ENCODE peak calls at places on chromosomes 4 and X, in six cellular contexts. One of them, this sample, is unnamed.

GRCh38 chr4:7226993-7227392 is 34.7 kb downstream of the SORCS2 start:
- DNase-seq in neuronal stem cell: no peak
- DNase-seq in H9: no peak
- DNase-seq in mesendoderm: no peak
- DNase-seq in mesenchymal stem cell: no peak
- DNase-seq in IMR-90: no peak
- DNase-seq in this sample: no peak

GRCh38 chrX:53317365-53318069 is 36.1 kb upstream of the IQSEC2 start:
- DNase-seq in H9: peak
- DNase-seq in mesendoderm: peak
- DNase-seq in IMR-90: peak
- DNase-seq in neuronal stem cell: peak
- DNase-seq in mesenchymal stem cell: peak
- DNase-seq in this sample: peak

GRCh38 chr4:140252742-140253555 is 99.0 kb upstream of the MAML3 start:
- DNase-seq in H9: peak
- DNase-seq in mesendoderm: peak
- DNase-seq in neuronal stem cell: peak
- DNase-seq in mesenchymal stem cell: peak
- DNase-seq in IMR-90: peak
- DNase-seq in this sample: peak

GRCh38 chr4:115076691-115077090 is 36.7 kb downstream of the NDST4 start:
- DNase-seq in mesenchymal stem cell: no peak
- DNase-seq in H9: no peak
- DNase-seq in neuronal stem cell: no peak
- DNase-seq in IMR-90: no peak
- DNase-seq in mesendoderm: no peak
- DNase-seq in this sample: no peak

GRCh38 chr4:139175647-139176298 is 1.2 kb downstream of the ELF2 start:
- DNase-seq in mesendoderm: no peak
- DNase-seq in IMR-90: peak
- DNase-seq in neuronal stem cell: no peak
- DNase-seq in mesenchymal stem cell: no peak
- DNase-seq in H9: no peak
- DNase-seq in this sample: no peak

GRCh38 chrX:114582264-114582632 is 1.6 kb upstream of the HTR2C start:
- DNase-seq in H9: no peak
- DNase-seq in mesendoderm: no peak
- DNase-seq in mesenchymal stem cell: no peak
- DNase-seq in neuronal stem cell: no peak
- DNase-seq in IMR-90: no peak
- DNase-seq in this sample: no peak

GRCh38 chr4:2756691-2757350 is 685 bp upstream of the TNIP2 start:
- DNase-seq in IMR-90: no peak
- DNase-seq in mesenchymal stem cell: no peak
- DNase-seq in mesendoderm: no peak
- DNase-seq in H9: no peak
- DNase-seq in neuronal stem cell: no peak
- DNase-seq in this sample: no peak

GRCh38 chr4:34271479-34272355 is 1972.6 kb downstream of the ARAP2 start:
- DNase-seq in mesenchymal stem cell: no peak
- DNase-seq in mesendoderm: no peak
- DNase-seq in H9: no peak
- DNase-seq in IMR-90: no peak
- DNase-seq in neuronal stem cell: no peak
- DNase-seq in this sample: no peak

GRCh38 chr4:21768349-21769310 is 179.9 kb downstream of the KCNIP4 start:
- DNase-seq in neuronal stem cell: peak
- DNase-seq in IMR-90: peak
- DNase-seq in mesenchymal stem cell: peak
- DNase-seq in H9: no peak
- DNase-seq in mesendoderm: peak
- DNase-seq in this sample: no peak

GRCh38 chr4:55345980-55346850 is at the start of gene SRD5A3:
- DNase-seq in mesendoderm: peak
- DNase-seq in neuronal stem cell: peak
- DNase-seq in H9: peak
- DNase-seq in IMR-90: peak
- DNase-seq in mesenchymal stem cell: peak
- DNase-seq in this sample: peak

GRCh38 chrX:40098264-40099045 is 697 bp upstream of the BCOR start:
- DNase-seq in neuronal stem cell: no peak
- DNase-seq in mesenchymal stem cell: peak
- DNase-seq in IMR-90: no peak
- DNase-seq in mesendoderm: peak
- DNase-seq in H9: peak
- DNase-seq in this sample: no peak

GRCh38 chr4:169440446-169440845 is 169.7 kb upstream of the SH3RF1 start:
- DNase-seq in H9: no peak
- DNase-seq in mesendoderm: no peak
- DNase-seq in IMR-90: no peak
- DNase-seq in mesenchymal stem cell: no peak
- DNase-seq in neuronal stem cell: no peak
- DNase-seq in this sample: no peak

GRCh38 chr4:138910201-138910913 is 105.2 kb upstream of the NOCT start:
- DNase-seq in neuronal stem cell: no peak
- DNase-seq in IMR-90: peak
- DNase-seq in H9: no peak
- DNase-seq in mesendoderm: no peak
- DNase-seq in mesenchymal stem cell: peak
- DNase-seq in this sample: no peak

GRCh38 chr4:74038161-74039064 is at the start of gene CXCL3:
- DNase-seq in neuronal stem cell: peak
- DNase-seq in mesendoderm: peak
- DNase-seq in H9: peak
- DNase-seq in IMR-90: peak
- DNase-seq in mesenchymal stem cell: peak
- DNase-seq in this sample: no peak

GRCh38 chr4:38193464-38193863 is 233.3 kb downstream of the PTTG2 start:
- DNase-seq in mesendoderm: no peak
- DNase-seq in mesenchymal stem cell: peak
- DNase-seq in neuronal stem cell: no peak
- DNase-seq in H9: no peak
- DNase-seq in IMR-90: no peak
- DNase-seq in this sample: no peak

GRCh38 chr4:60992037-60992436 is 208.1 kb upstream of the ADGRL3 start:
- DNase-seq in mesenchymal stem cell: no peak
- DNase-seq in mesendoderm: no peak
- DNase-seq in neuronal stem cell: no peak
- DNase-seq in H9: no peak
- DNase-seq in IMR-90: peak
- DNase-seq in this sample: no peak

GRCh38 chr4:112515278-112516075 is 503 bp downstream of the NEUROG2 start:
- DNase-seq in H9: peak
- DNase-seq in IMR-90: no peak
- DNase-seq in neuronal stem cell: peak
- DNase-seq in mesenchymal stem cell: peak
- DNase-seq in mesendoderm: peak
- DNase-seq in this sample: peak

GRCh38 chrX:50813843-50814661 is at the start of gene SHROOM4:
- DNase-seq in H9: peak
- DNase-seq in neuronal stem cell: peak
- DNase-seq in IMR-90: peak
- DNase-seq in mesendoderm: peak
- DNase-seq in mesenchymal stem cell: peak
- DNase-seq in this sample: peak

GRCh38 chrX:107204063-107204605 is 2.1 kb downstream of the NUP62CL start:
- DNase-seq in H9: no peak
- DNase-seq in neuronal stem cell: no peak
- DNase-seq in mesenchymal stem cell: no peak
- DNase-seq in mesendoderm: peak
- DNase-seq in IMR-90: no peak
- DNase-seq in this sample: no peak

GRCh38 chrX:27966492-27966891 is 14.8 kb downstream of the DCAF8L1 start:
- DNase-seq in H9: no peak
- DNase-seq in IMR-90: no peak
- DNase-seq in mesendoderm: no peak
- DNase-seq in mesenchymal stem cell: no peak
- DNase-seq in neuronal stem cell: no peak
- DNase-seq in this sample: no peak

GRCh38 chr4:86106475-86106874 is 253.4 kb downstream of the MAPK10 start:
- DNase-seq in mesenchymal stem cell: no peak
- DNase-seq in neuronal stem cell: no peak
- DNase-seq in H9: no peak
- DNase-seq in IMR-90: no peak
- DNase-seq in mesendoderm: no peak
- DNase-seq in this sample: no peak

DNA sequence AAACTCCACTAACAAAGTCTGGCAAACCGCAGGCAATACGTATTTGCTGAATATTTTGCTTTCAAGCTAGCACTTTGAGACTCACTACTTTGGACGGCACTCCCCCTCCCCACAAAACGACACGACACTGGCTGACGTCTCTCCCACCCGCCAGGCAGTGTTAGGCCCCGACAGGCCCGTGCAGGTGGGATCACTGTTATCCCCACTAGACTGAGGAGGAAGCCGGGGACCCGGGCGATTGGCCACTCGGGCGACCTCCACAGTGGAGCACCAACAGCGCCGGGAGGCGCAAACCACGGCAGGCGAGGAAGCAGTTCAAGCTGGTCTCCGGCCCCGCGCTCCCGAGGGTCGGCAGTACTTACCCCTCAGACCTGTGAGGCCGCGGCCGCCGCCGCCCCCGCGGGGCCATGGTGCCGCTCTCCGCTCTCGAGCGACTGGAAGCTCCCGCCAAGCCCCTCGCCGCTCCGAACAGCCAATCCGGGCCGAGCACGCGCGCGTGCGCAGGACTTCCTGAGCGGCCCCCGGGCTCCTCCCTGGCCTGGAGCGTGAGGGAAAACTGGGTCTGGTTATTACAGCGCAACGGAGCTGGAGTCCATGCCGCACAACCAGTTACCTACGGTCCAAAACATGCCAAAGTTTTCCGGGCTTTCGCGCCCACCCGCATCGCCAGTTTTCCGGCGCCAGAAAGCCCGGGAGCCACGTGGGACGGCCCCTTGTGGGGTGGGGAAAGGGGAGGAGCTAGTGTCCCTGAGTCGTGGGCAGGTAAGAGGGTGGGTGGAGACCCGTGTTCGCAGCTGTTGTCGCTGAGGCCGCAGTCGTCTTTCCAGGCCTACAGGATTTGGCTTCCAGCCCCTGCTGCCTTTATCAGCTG is at the start of gene CENPU:
- DNase-seq in IMR-90: peak
- DNase-seq in neuronal stem cell: peak
- DNase-seq in mesendoderm: peak
- DNase-seq in mesenchymal stem cell: peak
- DNase-seq in H9: peak
- DNase-seq in this sample: peak
- H2BK15ac ChIP-seq in IMR-90: no peak
- H2BK15ac ChIP-seq in neuronal stem cell: no peak
- H2BK15ac ChIP-seq in mesendoderm: no peak
- H2BK15ac ChIP-seq in mesenchymal stem cell: no peak
- H2BK15ac ChIP-seq in H9: no peak
- H2BK15ac ChIP-seq in this sample: no peak

GRCh38 chr4:111268769-111269414 is 646.0 kb upstream of the PITX2 start:
- DNase-seq in neuronal stem cell: no peak
- DNase-seq in H9: no peak
- DNase-seq in IMR-90: peak
- DNase-seq in mesenchymal stem cell: peak
- DNase-seq in mesendoderm: no peak
- DNase-seq in this sample: no peak
- H2BK15ac ChIP-seq in neuronal stem cell: no peak
- H2BK15ac ChIP-seq in H9: no peak
- H2BK15ac ChIP-seq in IMR-90: no peak
- H2BK15ac ChIP-seq in mesenchymal stem cell: no peak
- H2BK15ac ChIP-seq in mesendoderm: no peak
- H2BK15ac ChIP-seq in this sample: no peak

GRCh38 chr4:183074288-183074990 is 24.6 kb upstream of the WWC2 start:
- DNase-seq in mesenchymal stem cell: peak
- DNase-seq in mesendoderm: peak
- DNase-seq in neuronal stem cell: no peak
- DNase-seq in H9: peak
- DNase-seq in IMR-90: peak
- DNase-seq in this sample: no peak
- H2BK15ac ChIP-seq in mesenchymal stem cell: no peak
- H2BK15ac ChIP-seq in mesendoderm: no peak
- H2BK15ac ChIP-seq in neuronal stem cell: no peak
- H2BK15ac ChIP-seq in H9: no peak
- H2BK15ac ChIP-seq in IMR-90: no peak
- H2BK15ac ChIP-seq in this sample: no peak

GRCh38 chrX:108221481-108221880 is 129.9 kb downstream of the ATG4A start:
- DNase-seq in H9: no peak
- DNase-seq in mesendoderm: no peak
- DNase-seq in IMR-90: no peak
- DNase-seq in mesenchymal stem cell: no peak
- DNase-seq in neuronal stem cell: no peak
- DNase-seq in this sample: no peak
- H2BK15ac ChIP-seq in H9: no peak
- H2BK15ac ChIP-seq in mesendoderm: no peak
- H2BK15ac ChIP-seq in IMR-90: no peak
- H2BK15ac ChIP-seq in mesenchymal stem cell: no peak
- H2BK15ac ChIP-seq in neuronal stem cell: no peak
- H2BK15ac ChIP-seq in this sample: no peak

GRCh38 chr4:52249583-52249982 is 198.5 kb downstream of the SPATA18 start:
- DNase-seq in mesenchymal stem cell: no peak
- DNase-seq in neuronal stem cell: no peak
- DNase-seq in IMR-90: no peak
- DNase-seq in H9: no peak
- DNase-seq in mesendoderm: no peak
- DNase-seq in this sample: no peak
- H2BK15ac ChIP-seq in mesenchymal stem cell: no peak
- H2BK15ac ChIP-seq in neuronal stem cell: no peak
- H2BK15ac ChIP-seq in IMR-90: no peak
- H2BK15ac ChIP-seq in H9: no peak
- H2BK15ac ChIP-seq in mesendoderm: no peak
- H2BK15ac ChIP-seq in this sample: no peak

GRCh38 chrX:66076801-66077200 is 36.9 kb upstream of the VSIG4 start:
- DNase-seq in mesendoderm: no peak
- DNase-seq in mesenchymal stem cell: no peak
- DNase-seq in neuronal stem cell: no peak
- DNase-seq in IMR-90: no peak
- DNase-seq in H9: no peak
- DNase-seq in this sample: no peak

GRCh38 chrX:66074920-66075879 is 35.3 kb upstream of the VSIG4 start:
- DNase-seq in IMR-90: no peak
- DNase-seq in mesendoderm: no peak
- DNase-seq in H9: no peak
- DNase-seq in neuronal stem cell: no peak
- DNase-seq in mesenchymal stem cell: no peak
- DNase-seq in this sample: no peak

DNA sequence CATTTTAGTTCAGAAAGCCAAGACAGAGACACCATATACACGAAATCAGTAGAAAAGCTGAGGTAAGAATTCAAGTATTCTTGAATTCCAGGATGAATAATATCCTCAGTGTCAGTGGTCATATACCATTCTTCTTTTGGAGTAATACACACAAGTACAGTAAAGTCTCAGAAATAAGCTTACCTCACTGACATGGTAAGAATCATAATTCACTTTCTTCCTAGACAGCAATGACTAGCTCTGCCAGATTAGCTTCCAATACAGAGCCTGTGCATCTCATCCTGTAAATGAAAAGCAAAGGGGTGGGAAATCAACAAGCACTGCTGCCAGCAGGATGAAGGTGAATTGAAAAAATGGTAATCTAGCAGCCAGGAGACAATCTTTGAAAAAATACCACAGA is 31.2 kb upstream of the VSIG4 start:
- DNase-seq in IMR-90: no peak
- DNase-seq in mesendoderm: no peak
- DNase-seq in neuronal stem cell: no peak
- DNase-seq in H9: no peak
- DNase-seq in mesenchymal stem cell: no peak
- DNase-seq in this sample: no peak
- H2BK15ac ChIP-seq in IMR-90: no peak
- H2BK15ac ChIP-seq in mesendoderm: no peak
- H2BK15ac ChIP-seq in neuronal stem cell: no peak
- H2BK15ac ChIP-seq in H9: no peak
- H2BK15ac ChIP-seq in mesenchymal stem cell: no peak
- H2BK15ac ChIP-seq in this sample: no peak

This sample was measured in H1.